ENCODE peak calls at places on chromosome 2, in nine cellular contexts. H is effector memory CD4-positive, alpha-beta T cell; A is colonic mucosa; B is hepatocyte; Q is psoas muscle; P is CD8-positive, alpha-beta T cell; Z is spleen; O is substantia nigra; M is Peyer's patch. E is an unnamed sample.

GRCh38 chr2:122193622-122194021 is 438.2 kb downstream of the TSN start:
- DNase-seq in H (no peak), A (no peak), B (no peak), Q (no peak), P (no peak), Z (no peak), O (no peak), M (no peak), E (no peak)

GRCh38 chr2:132438650-132439030 is 22.0 kb downstream of the GPR39 start:
- DNase-seq in H (no peak), A (no peak), B (no peak), Q (no peak), P (no peak), Z (no peak), O (no peak), M (no peak), E (no peak)

GRCh38 chr2:43424262-43425207 is 171.3 kb downstream of the THADA start:
- DNase-seq in H (no peak), A (no peak), B (peak; percentile 20), Q (no peak), P (no peak), Z (no peak), O (no peak), M (no peak), E (no peak)

GRCh38 chr2:214246417-214246816 is 164.4 kb upstream of the VWC2L start:
- DNase-seq in H (no peak), A (no peak), B (no peak), Q (no peak), P (no peak), Z (no peak), O (no peak), M (no peak), E (no peak)

GRCh38 chr2:85185431-85185940 is 52.3 kb downstream of the TCF7L1 start:
- DNase-seq in H (no peak), A (no peak), B (no peak), Q (no peak), P (no peak), Z (peak; percentile 44), O (no peak), M (no peak), E (no peak)

GRCh38 chr2:63790913-63791312 is 50.8 kb upstream of the UGP2 start:
- DNase-seq in H (no peak), A (no peak), B (peak; percentile 57), Q (no peak), P (no peak), Z (no peak), O (no peak), M (no peak), E (no peak)

GRCh38 chr2:232577841-232578240 is 27.4 kb downstream of the EIF4E2 start:
- DNase-seq in H (no peak), A (no peak), B (no peak), Q (no peak), P (no peak), Z (no peak), O (no peak), M (no peak), E (no peak)

GRCh38 chr2:237178396-237178795 is 92.7 kb downstream of the COPS8 start:
- DNase-seq in H (no peak), A (no peak), B (no peak), Q (no peak), P (no peak), Z (no peak), O (no peak), M (no peak), E (no peak)

GRCh38 chr2:240956161-240956934 is 42.1 kb upstream of the SNED1 start:
- DNase-seq in H (no peak), A (no peak), B (no peak), Q (peak; percentile 5), P (peak; percentile 32), Z (peak; percentile 51), O (no peak), M (no peak), E (no peak)

GRCh38 chr2:112480540-112481049 is 1.4 kb upstream of the TTL start:
- DNase-seq in H (no peak), A (peak; percentile 22), B (peak; percentile 10), Q (no peak), P (no peak), Z (no peak), O (no peak), M (no peak), E (no peak)

GRCh38 chr2:55923091-55923977 is at the start of gene EFEMP1:
- DNase-seq in H (no peak), A (peak; percentile 49), B (peak; percentile 80), Q (peak; percentile 71), P (no peak), Z (peak; percentile 73), O (no peak), M (peak; percentile 52), E (peak; percentile 24)
- H3K27ac ChIP-seq in H (no peak within 1 kb of the TSS), A (no peak within 1 kb of the TSS), B (peak within 1 kb of the TSS; percentile 62), Q (no peak within 1 kb of the TSS), P (no peak within 1 kb of the TSS), Z (peak within 1 kb of the TSS; percentile 29), O (peak within 1 kb of the TSS; percentile 47), M (no peak within 1 kb of the TSS), E (peak within 1 kb of the TSS; percentile 72)

GRCh38 chr2:177682006-177682405 is 289.4 kb downstream of the AGPS start:
- DNase-seq in H (no peak), A (no peak), B (no peak), Q (no peak), P (no peak), Z (no peak), O (no peak), M (no peak), E (no peak)

GRCh38 chr2:177676636-177677035 is 284.1 kb downstream of the AGPS start:
- DNase-seq in H (no peak), A (no peak), B (no peak), Q (no peak), P (no peak), Z (no peak), O (no peak), M (no peak), E (no peak)

GRCh38 chr2:177680866-177681358 is 288.3 kb downstream of the AGPS start:
- DNase-seq in H (no peak), A (no peak), B (no peak), Q (no peak), P (no peak), Z (no peak), O (no peak), M (no peak), E (no peak)

GRCh38 chr2:177679611-177680530 is 287.3 kb downstream of the AGPS start:
- DNase-seq in H (no peak), A (peak; percentile 38), B (no peak), Q (no peak), P (no peak), Z (no peak), O (no peak), M (no peak), E (no peak)

DNA sequence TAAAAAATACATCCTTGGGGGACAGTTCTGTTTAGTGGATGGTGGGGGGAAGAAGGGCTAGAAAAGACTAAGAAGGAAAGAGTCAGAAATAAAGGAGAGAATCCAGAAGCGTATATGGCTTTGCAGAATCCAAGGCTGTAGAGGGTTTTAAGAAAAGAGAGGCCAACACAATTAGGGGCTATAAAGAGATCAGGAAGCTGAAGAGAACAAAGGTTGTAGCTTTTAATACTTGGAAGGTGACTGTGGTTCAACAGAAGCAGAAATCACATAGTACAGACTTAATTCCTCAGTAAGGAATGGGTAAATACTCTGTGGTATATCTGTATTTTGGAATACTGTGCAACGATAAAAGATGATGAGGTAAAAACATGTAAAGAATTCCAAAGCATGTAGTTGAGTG is 286.4 kb downstream of the AGPS start:
- DNase-seq in H (no peak), A (no peak), B (no peak), Q (no peak), P (no peak), Z (no peak), O (no peak), M (no peak), E (no peak)
- H3K27ac ChIP-seq in H (no peak overlapping the region), A (no peak overlapping the region), B (no peak overlapping the region), Q (no peak overlapping the region), P (no peak overlapping the region), Z (no peak overlapping the region), O (no peak overlapping the region), M (no peak overlapping the region), E (no peak overlapping the region)

DNA sequence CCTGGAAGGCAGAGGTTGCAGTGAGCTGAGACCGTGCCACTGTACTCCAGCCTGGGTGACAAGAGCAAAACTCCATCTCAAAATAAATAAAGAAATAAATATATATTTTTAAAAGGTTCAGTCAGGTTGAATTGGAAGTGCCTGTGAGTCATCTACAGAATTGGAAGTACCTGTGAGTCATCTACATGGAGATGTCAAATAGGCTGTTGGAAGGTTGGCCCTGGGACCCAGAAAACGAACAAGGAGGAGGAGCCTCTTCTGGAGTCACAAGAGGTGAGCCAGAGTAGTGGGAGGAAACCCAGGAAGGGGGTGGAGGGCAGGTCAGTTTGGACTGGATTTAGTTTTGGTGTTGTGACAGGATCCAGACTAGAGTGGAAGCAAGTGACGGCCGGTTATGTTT is 15.2 kb upstream of the SCYGR1 start:
- DNase-seq in H (no peak), A (no peak), B (no peak), Q (no peak), P (no peak), Z (no peak), O (no peak), M (no peak), E (no peak)
- H3K27ac ChIP-seq in H (no peak overlapping the region), A (no peak overlapping the region), B (no peak overlapping the region), Q (no peak overlapping the region), P (no peak overlapping the region), Z (no peak overlapping the region), O (no peak overlapping the region), M (no peak overlapping the region), E (no peak overlapping the region)

GRCh38 chr2:222907048-222907447 is 46.2 kb downstream of the ACSL3 start:
- DNase-seq in H (no peak), A (no peak), B (no peak), Q (no peak), P (no peak), Z (no peak), O (no peak), M (no peak), E (no peak)
- H3K27ac ChIP-seq in H (no peak overlapping the region), A (no peak overlapping the region), B (no peak overlapping the region), Q (no peak overlapping the region), P (no peak overlapping the region), Z (no peak overlapping the region), O (no peak overlapping the region), M (no peak overlapping the region), E (no peak overlapping the region)